ENCODE peak calls at places on chromosomes 6 and 20, in five cellular contexts. X is mesenchymal stem cell, O is H1, P is IMR-90, T is H9. U is an unnamed sample.
A peak's percentile ranks its signal among the peaks of the same experiment; 100 is the strongest.

GRCh38 chr6:127972815-127973214 is 72.0 kb upstream of the THEMIS start:
- DNase-seq in T (no peak), X (no peak), P (no peak), O (no peak), U (no peak)

GRCh38 chr6:65299236-65299635 is 407.8 kb downstream of the EYS start:
- DNase-seq in T (no peak), O (no peak), P (no peak), X (no peak), U (no peak)

GRCh38 chr20:1505361-1505760 is 14.1 kb upstream of the SIRPB2 start:
- DNase-seq in O (no peak), X (no peak), P (no peak), T (no peak), U (no peak)

GRCh38 chr6:138555294-138555988 is 56.1 kb upstream of the NHSL1 start:
- DNase-seq in O (no peak), T (no peak), X (peak; percentile 49), P (no peak), U (peak; percentile 71)

GRCh38 chr6:163586888-163587287 is 172.4 kb downstream of the QKI start:
- DNase-seq in P (no peak), O (no peak), T (no peak), X (no peak), U (no peak)

GRCh38 chr6:21953831-21954801 is 342.7 kb downstream of the PRL start:
- DNase-seq in O (no peak), X (peak; percentile 77), T (no peak), P (peak; percentile 93), U (no peak)

GRCh38 chr6:2626381-2626780 is 124.3 kb downstream of the MYLK4 start:
- DNase-seq in T (no peak), X (peak; percentile 36), P (peak; percentile 47), O (no peak), U (no peak)

GRCh38 chr6:3325210-3325609 is 66.5 kb downstream of the PSMG4 start:
- DNase-seq in P (peak; percentile 62), T (no peak), O (no peak), X (peak; percentile 22), U (no peak)

GRCh38 chr6:16401868-16402267 is 163.5 kb downstream of the GMPR start:
- DNase-seq in P (no peak), O (no peak), X (no peak), T (no peak), U (no peak)

GRCh38 chr6:25177629-25178028 is 101.5 kb upstream of the CARMIL1 start:
- DNase-seq in T (no peak), O (no peak), P (no peak), X (no peak), U (no peak)

GRCh38 chr20:48409216-48409615 is 418.6 kb downstream of the PREX1 start:
- DNase-seq in P (no peak), X (no peak), T (no peak), O (no peak), U (no peak)

GRCh38 chr6:2909718-2910117 is 6.6 kb upstream of the SERPINB9 start:
- DNase-seq in X (peak; percentile 32), T (peak; percentile 24), O (no peak), P (peak; percentile 40), U (no peak)

GRCh38 chr6:24825130-24825630 is 26.5 kb upstream of the ARMH2 start:
- DNase-seq in X (no peak), T (no peak), O (no peak), P (no peak), U (no peak)

GRCh38 chr6:121573466-121573865 is 138.0 kb downstream of the GJA1 start:
- DNase-seq in P (no peak), O (no peak), X (no peak), T (no peak), U (no peak)

GRCh38 chr6:88662653-88663174 is 300.7 kb downstream of the RNGTT start:
- DNase-seq in T (no peak), O (no peak), X (no peak), P (no peak), U (no peak)

GRCh38 chr20:64114356-64114971 is 7.1 kb upstream of the NPBWR2 start:
- DNase-seq in P (no peak), O (peak; percentile 40), T (no peak), X (no peak), U (no peak)

GRCh38 chr6:89452269-89452668 is 19.3 kb downstream of the ANKRD6 start:
- DNase-seq in X (no peak), O (no peak), P (no peak), T (no peak), U (no peak)

GRCh38 chr20:8161262-8162071 is 29.4 kb downstream of the PLCB1 start:
- DNase-seq in X (no peak), P (peak; percentile 23), O (no peak), T (no peak), U (no peak)

GRCh38 chr6:14732226-14732844 is 513.5 kb upstream of the JARID2 start:
- DNase-seq in X (no peak), T (no peak), P (no peak), O (no peak), U (no peak)

DNA sequence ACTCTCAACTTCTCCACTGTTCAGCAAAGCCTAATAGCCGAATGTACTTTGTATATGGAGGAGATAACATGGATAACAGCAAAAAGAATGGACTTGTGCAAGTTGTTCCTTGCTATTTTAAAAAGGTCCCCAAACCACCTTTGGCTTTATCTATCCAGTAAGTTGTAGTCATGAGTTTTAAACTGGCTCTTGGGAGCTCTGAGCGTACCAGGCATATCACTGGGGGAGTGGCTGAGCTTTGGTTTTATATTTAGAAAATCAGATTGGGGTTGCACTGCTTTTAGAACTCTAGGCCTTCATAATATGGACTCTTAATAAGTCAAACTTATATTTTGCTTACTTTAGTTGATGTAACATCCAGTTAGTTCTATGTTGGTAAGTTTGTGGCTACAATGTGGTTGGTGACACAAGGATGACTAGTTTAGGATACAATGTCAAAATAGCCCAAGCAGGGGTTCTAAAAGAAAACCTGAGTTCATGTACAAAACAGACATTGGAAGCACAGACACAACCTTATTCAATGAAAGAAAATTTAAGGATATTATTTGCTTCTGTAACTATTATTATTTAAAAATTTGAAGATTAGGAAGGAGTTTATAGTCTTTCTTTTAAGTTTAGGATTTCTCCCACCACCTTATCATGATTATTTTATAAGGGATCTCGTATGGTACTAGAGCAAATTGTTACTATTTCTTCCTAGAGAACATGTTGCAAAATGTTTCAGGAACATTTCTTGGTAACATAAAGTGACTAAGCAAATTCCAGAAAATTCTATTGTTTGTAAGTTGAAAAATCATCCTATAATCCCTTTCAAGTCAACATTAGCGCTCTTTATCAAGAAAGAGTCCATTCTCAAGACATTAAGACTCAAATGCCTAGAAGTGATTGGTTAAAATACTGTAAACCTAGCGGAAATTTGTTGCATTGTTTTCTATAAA is 165.8 kb upstream of the SUPT3H start:
- DNase-seq in O (no peak), T (no peak), X (peak; percentile 42), P (peak; percentile 77), U (no peak)
- H3K4me2 ChIP-seq in O (no peak overlapping the region), T (no peak overlapping the region), X (no peak overlapping the region), P (peak overlapping the region; percentile 24), U (no peak overlapping the region)

GRCh38 chr20:50163570-50164317 is 10.2 kb upstream of the PEDS1 start:
- DNase-seq in T (no peak), O (no peak), X (peak; percentile 39), P (peak; percentile 44), U (no peak)
- H2BK15ac ChIP-seq in T (peak overlapping the region; percentile 92), O (no peak overlapping the region), X (no peak overlapping the region), P (peak overlapping the region; percentile 96), U (no peak overlapping the region)

DNA sequence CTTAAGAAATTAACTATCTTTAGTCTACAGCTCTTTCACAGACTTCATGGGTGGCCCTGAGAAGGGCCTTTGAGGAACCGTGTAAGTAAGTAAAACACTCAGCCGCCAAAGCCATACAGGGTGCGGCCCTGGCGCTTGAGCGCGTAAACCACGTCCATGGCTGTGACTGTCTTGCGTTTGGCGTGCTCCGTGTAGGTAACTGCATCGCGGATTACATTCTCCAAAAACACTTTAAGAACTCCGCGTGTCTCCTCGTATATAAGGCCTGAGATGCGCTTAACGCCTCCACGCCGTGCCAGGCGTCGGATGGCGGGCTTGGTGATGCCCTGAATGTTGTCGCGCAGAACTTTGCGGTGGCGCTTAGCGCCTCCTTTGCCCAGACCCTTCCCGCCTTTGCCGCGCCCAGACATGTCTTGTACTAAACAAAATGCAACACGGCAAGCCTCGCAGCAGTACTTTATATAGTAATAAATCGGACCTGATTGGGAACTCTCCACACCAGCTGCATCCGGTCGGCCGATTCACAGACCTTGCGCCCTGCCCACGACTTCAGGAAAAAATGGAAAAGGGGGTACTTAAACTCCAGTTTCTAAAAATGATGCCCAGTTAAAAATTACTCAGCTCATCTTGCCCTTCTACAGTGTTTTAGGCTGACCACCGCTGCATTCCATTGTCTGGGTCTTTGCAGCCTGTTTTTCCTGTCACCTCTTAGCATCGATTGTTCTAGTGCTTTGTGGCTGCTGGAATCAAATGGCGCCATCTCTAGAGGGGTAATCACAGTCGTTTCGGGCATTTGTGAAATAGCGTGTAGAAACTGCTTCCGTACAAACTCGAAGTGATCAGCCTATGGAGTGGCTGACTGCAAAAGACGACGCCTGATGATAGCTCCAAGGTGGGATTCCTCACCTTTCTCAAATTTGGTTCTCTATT is 38.8 kb downstream of the OR2B2 start:
- DNase-seq in P (peak; percentile 83), X (peak; percentile 63), T (peak; percentile 68), O (peak; percentile 86), U (peak; percentile 67)
- H3K14ac ChIP-seq in P (peak overlapping the region; percentile 84), X (no peak overlapping the region), T (peak overlapping the region; percentile 97), O (no peak overlapping the region), U (peak overlapping the region; percentile 73)

GRCh38 chr6:45589367-45589766 is 211.6 kb upstream of the SUPT3H start:
- DNase-seq in O (peak; percentile 7), P (no peak), X (no peak), T (no peak), U (no peak)

GRCh38 chr6:45586216-45587171 is 208.8 kb upstream of the SUPT3H start:
- DNase-seq in X (no peak), T (no peak), P (no peak), O (peak; percentile 32), U (no peak)

GRCh38 chr6:45590225-45590624 is 212.5 kb upstream of the SUPT3H start:
- DNase-seq in P (peak; percentile 92), O (peak; percentile 10), X (peak; percentile 94), T (no peak), U (no peak)

GRCh38 chr6:45584127-45584526 is 206.4 kb upstream of the SUPT3H start:
- DNase-seq in X (no peak), P (no peak), O (no peak), T (no peak), U (no peak)

DNA sequence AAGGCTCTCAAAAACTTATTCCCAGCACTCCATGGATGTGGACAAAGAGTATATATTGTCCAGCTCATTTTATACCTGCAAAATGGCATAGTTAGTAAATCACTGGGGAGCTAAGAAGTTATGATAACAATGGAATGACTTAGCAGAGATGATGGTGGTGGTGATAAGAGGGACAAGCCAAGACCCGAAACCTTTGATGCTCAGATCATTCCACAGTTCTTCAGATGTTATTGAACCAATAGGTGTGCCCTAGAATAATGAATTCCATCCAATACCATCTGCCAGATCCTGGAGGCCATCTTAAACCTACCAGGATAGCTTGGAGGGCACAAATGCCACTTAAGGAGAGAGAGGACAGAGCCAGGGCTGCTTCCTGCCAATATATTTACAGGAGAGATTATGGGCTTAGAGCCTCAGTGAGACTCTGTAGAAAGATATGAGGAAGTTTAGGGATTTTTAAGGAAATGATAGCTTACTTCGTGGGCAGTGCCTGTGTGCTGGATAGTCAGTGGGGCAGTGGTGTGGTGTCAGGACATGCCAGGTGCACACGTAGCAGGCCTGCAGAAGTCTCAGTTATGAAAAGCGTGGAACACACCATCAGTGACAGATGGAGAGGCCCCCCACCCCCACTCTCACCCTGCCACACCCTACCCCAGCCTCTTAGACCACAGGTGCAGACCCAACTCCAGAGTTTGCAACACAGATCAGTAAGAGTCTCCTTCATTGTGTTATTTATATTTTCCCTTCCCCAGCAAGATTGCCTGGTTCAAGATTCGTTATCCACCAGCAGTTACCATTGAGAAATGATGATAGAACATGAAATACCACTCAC is 209.7 kb upstream of the SUPT3H start:
- DNase-seq in O (no peak), X (no peak), P (no peak), T (no peak), U (no peak)
- H3K4me2 ChIP-seq in O (no peak overlapping the region), X (no peak overlapping the region), P (no peak overlapping the region), T (no peak overlapping the region), U (no peak overlapping the region)